ENCODE peak calls at places on chromosomes 12 and 14, in eight cellular contexts. One of them, this sample, is unnamed.

GRCh38 chr14:91177797-91178147 is 63.9 kb downstream of the DGLUCY start:
- DNase-seq in SK-N-SH: no peak
- DNase-seq in H1: no peak
- DNase-seq in transverse colon: no peak
- DNase-seq in vagina: no peak
- DNase-seq in GM12891: no peak
- DNase-seq in breast epithelium: no peak
- DNase-seq in sigmoid colon: no peak
- DNase-seq in this sample: no peak

GRCh38 chr14:54976316-54976715 is 50.6 kb downstream of the WDHD1 start:
- DNase-seq in H1: no peak
- DNase-seq in vagina: no peak
- DNase-seq in transverse colon: no peak
- DNase-seq in breast epithelium: no peak
- DNase-seq in GM12891: no peak
- DNase-seq in SK-N-SH: no peak
- DNase-seq in sigmoid colon: no peak
- DNase-seq in this sample: no peak

GRCh38 chr12:69932154-69932553 is 107.1 kb downstream of the MYRFL start:
- DNase-seq in GM12891: no peak
- DNase-seq in transverse colon: no peak
- DNase-seq in H1: no peak
- DNase-seq in vagina: no peak
- DNase-seq in breast epithelium: no peak
- DNase-seq in sigmoid colon: no peak
- DNase-seq in SK-N-SH: no peak
- DNase-seq in this sample: no peak

GRCh38 chr12:67433393-67434175 is 164.4 kb downstream of the CAND1 start:
- DNase-seq in breast epithelium: no peak
- DNase-seq in H1: no peak
- DNase-seq in sigmoid colon: no peak
- DNase-seq in transverse colon: no peak
- DNase-seq in vagina: no peak
- DNase-seq in SK-N-SH: no peak
- DNase-seq in GM12891: no peak
- DNase-seq in this sample: no peak

GRCh38 chr14:91456283-91456682 is 38.7 kb upstream of the CCDC88C start:
- DNase-seq in vagina: no peak
- DNase-seq in SK-N-SH: no peak
- DNase-seq in transverse colon: no peak
- DNase-seq in H1: no peak
- DNase-seq in sigmoid colon: no peak
- DNase-seq in GM12891: no peak
- DNase-seq in breast epithelium: no peak
- DNase-seq in this sample: no peak

GRCh38 chr14:96191355-96191754 is 13.3 kb upstream of the BDKRB2 start:
- DNase-seq in vagina: no peak
- DNase-seq in H1: no peak
- DNase-seq in transverse colon: no peak
- DNase-seq in GM12891: no peak
- DNase-seq in SK-N-SH: no peak
- DNase-seq in breast epithelium: no peak
- DNase-seq in sigmoid colon: no peak
- DNase-seq in this sample: no peak

GRCh38 chr12:23887055-23887835 is 62.2 kb downstream of the SOX5 start:
- DNase-seq in H1: no peak
- DNase-seq in sigmoid colon: no peak
- DNase-seq in GM12891: no peak
- DNase-seq in SK-N-SH: no peak
- DNase-seq in breast epithelium: no peak
- DNase-seq in vagina: no peak
- DNase-seq in transverse colon: no peak
- DNase-seq in this sample: no peak

GRCh38 chr14:37027188-37027824 is 145.1 kb downstream of the SLC25A21 start:
- DNase-seq in vagina: no peak
- DNase-seq in transverse colon: no peak
- DNase-seq in breast epithelium: no peak
- DNase-seq in sigmoid colon: no peak
- DNase-seq in SK-N-SH: no peak
- DNase-seq in H1: no peak
- DNase-seq in GM12891: no peak
- DNase-seq in this sample: no peak

GRCh38 chr12:58922849-58923248 is 2.5 kb upstream of the LRIG3 start:
- DNase-seq in sigmoid colon: no peak
- DNase-seq in breast epithelium: no peak
- DNase-seq in H1: no peak
- DNase-seq in SK-N-SH: no peak
- DNase-seq in GM12891: no peak
- DNase-seq in vagina: no peak
- DNase-seq in transverse colon: no peak
- DNase-seq in this sample: no peak

GRCh38 chr14:54637829-54638446 is 71.0 kb downstream of the SAMD4A start:
- DNase-seq in SK-N-SH: no peak
- DNase-seq in GM12891: no peak
- DNase-seq in transverse colon: no peak
- DNase-seq in sigmoid colon: no peak
- DNase-seq in vagina: no peak
- DNase-seq in breast epithelium: no peak
- DNase-seq in H1: peak
- DNase-seq in this sample: no peak

GRCh38 chr14:99175331-99176155 is 96.5 kb downstream of the BCL11B start:
- DNase-seq in SK-N-SH: no peak
- DNase-seq in breast epithelium: no peak
- DNase-seq in vagina: peak
- DNase-seq in sigmoid colon: peak
- DNase-seq in transverse colon: no peak
- DNase-seq in H1: peak
- DNase-seq in GM12891: no peak
- DNase-seq in this sample: peak

GRCh38 chr14:88895116-88895515 is 70.7 kb downstream of the TTC8 start:
- DNase-seq in breast epithelium: peak
- DNase-seq in GM12891: no peak
- DNase-seq in vagina: no peak
- DNase-seq in SK-N-SH: no peak
- DNase-seq in H1: no peak
- DNase-seq in sigmoid colon: no peak
- DNase-seq in transverse colon: no peak
- DNase-seq in this sample: no peak

GRCh38 chr14:94961761-94962575 is 192.1 kb upstream of the GSC start:
- DNase-seq in H1: no peak
- DNase-seq in GM12891: no peak
- DNase-seq in transverse colon: no peak
- DNase-seq in vagina: peak
- DNase-seq in SK-N-SH: no peak
- DNase-seq in breast epithelium: no peak
- DNase-seq in sigmoid colon: no peak
- DNase-seq in this sample: no peak

GRCh38 chr14:104343690-104344640 is 205.6 kb downstream of the KIF26A start:
- DNase-seq in vagina: no peak
- DNase-seq in SK-N-SH: peak
- DNase-seq in H1: peak
- DNase-seq in transverse colon: no peak
- DNase-seq in GM12891: no peak
- DNase-seq in sigmoid colon: peak
- DNase-seq in breast epithelium: no peak
- DNase-seq in this sample: peak

GRCh38 chr14:104342435-104343293 is 204.3 kb downstream of the KIF26A start:
- DNase-seq in H1: peak
- DNase-seq in SK-N-SH: no peak
- DNase-seq in breast epithelium: no peak
- DNase-seq in vagina: no peak
- DNase-seq in transverse colon: no peak
- DNase-seq in GM12891: no peak
- DNase-seq in sigmoid colon: peak
- DNase-seq in this sample: peak

GRCh38 chr14:104339829-104340228 is 201.4 kb downstream of the KIF26A start:
- DNase-seq in GM12891: no peak
- DNase-seq in transverse colon: no peak
- DNase-seq in breast epithelium: no peak
- DNase-seq in sigmoid colon: no peak
- DNase-seq in H1: no peak
- DNase-seq in SK-N-SH: no peak
- DNase-seq in vagina: no peak
- DNase-seq in this sample: no peak

GRCh38 chr14:104343294-104343625 is 204.9 kb downstream of the KIF26A start:
- DNase-seq in SK-N-SH: no peak
- DNase-seq in breast epithelium: no peak
- DNase-seq in sigmoid colon: peak
- DNase-seq in vagina: no peak
- DNase-seq in H1: no peak
- DNase-seq in GM12891: no peak
- DNase-seq in transverse colon: no peak
- DNase-seq in this sample: no peak

GRCh38 chr14:104341532-104342434 is 203.4 kb downstream of the KIF26A start:
- DNase-seq in transverse colon: peak
- DNase-seq in GM12891: no peak
- DNase-seq in vagina: no peak
- DNase-seq in SK-N-SH: peak
- DNase-seq in breast epithelium: no peak
- DNase-seq in H1: peak
- DNase-seq in sigmoid colon: peak
- DNase-seq in this sample: peak
- TF ChIP-seq POLR2AphosphoS5 in transverse colon: no peak
- TF ChIP-seq POLR2AphosphoS5 in GM12891: no peak
- TF ChIP-seq POLR2AphosphoS5 in vagina: no peak
- TF ChIP-seq POLR2AphosphoS5 in SK-N-SH: no peak
- TF ChIP-seq POLR2AphosphoS5 in breast epithelium: no peak
- TF ChIP-seq POLR2AphosphoS5 in H1: no peak
- TF ChIP-seq POLR2AphosphoS5 in sigmoid colon: no peak
- TF ChIP-seq POLR2AphosphoS5 in this sample: no peak

DNA sequence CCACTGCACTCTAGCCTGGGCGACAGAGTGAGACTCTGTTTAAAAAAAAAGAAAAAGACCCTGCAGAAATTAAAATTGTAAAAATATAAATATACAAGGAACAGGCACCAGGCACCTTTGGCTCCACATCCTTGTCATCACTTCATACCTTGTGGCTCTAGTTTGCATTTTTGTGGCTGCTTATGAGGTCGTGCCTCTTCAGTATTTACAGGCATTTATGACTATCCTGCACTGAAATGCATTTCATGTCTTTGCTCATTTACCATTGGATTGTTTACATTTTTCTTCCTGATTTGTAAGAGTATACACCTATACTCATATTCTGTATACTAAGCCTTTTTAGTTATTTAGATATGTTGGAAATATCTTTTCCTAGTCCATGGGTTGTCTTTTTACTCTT is 20.1 kb downstream of the BICD1 start:
- DNase-seq in H1: no peak
- DNase-seq in SK-N-SH: no peak
- DNase-seq in transverse colon: no peak
- DNase-seq in sigmoid colon: no peak
- DNase-seq in GM12891: no peak
- DNase-seq in vagina: no peak
- DNase-seq in breast epithelium: no peak
- DNase-seq in this sample: no peak
- TF ChIP-seq POLR2AphosphoS5 in H1: no peak
- TF ChIP-seq POLR2AphosphoS5 in SK-N-SH: no peak
- TF ChIP-seq POLR2AphosphoS5 in transverse colon: no peak
- TF ChIP-seq POLR2AphosphoS5 in sigmoid colon: no peak
- TF ChIP-seq POLR2AphosphoS5 in GM12891: no peak
- TF ChIP-seq POLR2AphosphoS5 in vagina: no peak
- TF ChIP-seq POLR2AphosphoS5 in breast epithelium: no peak
- TF ChIP-seq POLR2AphosphoS5 in this sample: no peak

GRCh38 chr12:11863478-11863906 is 207.2 kb upstream of the BCL2L14 start:
- DNase-seq in vagina: no peak
- DNase-seq in sigmoid colon: peak
- DNase-seq in transverse colon: no peak
- DNase-seq in SK-N-SH: peak
- DNase-seq in H1: no peak
- DNase-seq in GM12891: no peak
- DNase-seq in breast epithelium: no peak
- DNase-seq in this sample: peak

GRCh38 chr12:11860026-11860425 is 210.6 kb downstream of the ETV6 start:
- DNase-seq in GM12891: no peak
- DNase-seq in H1: no peak
- DNase-seq in SK-N-SH: no peak
- DNase-seq in transverse colon: no peak
- DNase-seq in sigmoid colon: no peak
- DNase-seq in breast epithelium: no peak
- DNase-seq in vagina: no peak
- DNase-seq in this sample: no peak

GRCh38 chr12:11861864-11862600 is 208.7 kb upstream of the BCL2L14 start:
- DNase-seq in SK-N-SH: no peak
- DNase-seq in breast epithelium: no peak
- DNase-seq in GM12891: no peak
- DNase-seq in H1: no peak
- DNase-seq in vagina: no peak
- DNase-seq in sigmoid colon: no peak
- DNase-seq in transverse colon: no peak
- DNase-seq in this sample: no peak

GRCh38 chr12:11862794-11863193 is 207.9 kb upstream of the BCL2L14 start:
- DNase-seq in sigmoid colon: no peak
- DNase-seq in vagina: no peak
- DNase-seq in SK-N-SH: no peak
- DNase-seq in transverse colon: no peak
- DNase-seq in H1: no peak
- DNase-seq in breast epithelium: no peak
- DNase-seq in GM12891: no peak
- DNase-seq in this sample: no peak

GRCh38 chr12:11861155-11861863 is 209.4 kb upstream of the BCL2L14 start:
- DNase-seq in transverse colon: no peak
- DNase-seq in H1: no peak
- DNase-seq in sigmoid colon: no peak
- DNase-seq in SK-N-SH: peak
- DNase-seq in breast epithelium: no peak
- DNase-seq in vagina: no peak
- DNase-seq in GM12891: no peak
- DNase-seq in this sample: no peak
- TF ChIP-seq POLR2AphosphoS5 in transverse colon: no peak
- TF ChIP-seq POLR2AphosphoS5 in H1: no peak
- TF ChIP-seq POLR2AphosphoS5 in sigmoid colon: no peak
- TF ChIP-seq POLR2AphosphoS5 in SK-N-SH: no peak
- TF ChIP-seq POLR2AphosphoS5 in breast epithelium: no peak
- TF ChIP-seq POLR2AphosphoS5 in vagina: no peak
- TF ChIP-seq POLR2AphosphoS5 in GM12891: no peak
- TF ChIP-seq POLR2AphosphoS5 in this sample: no peak

DNA sequence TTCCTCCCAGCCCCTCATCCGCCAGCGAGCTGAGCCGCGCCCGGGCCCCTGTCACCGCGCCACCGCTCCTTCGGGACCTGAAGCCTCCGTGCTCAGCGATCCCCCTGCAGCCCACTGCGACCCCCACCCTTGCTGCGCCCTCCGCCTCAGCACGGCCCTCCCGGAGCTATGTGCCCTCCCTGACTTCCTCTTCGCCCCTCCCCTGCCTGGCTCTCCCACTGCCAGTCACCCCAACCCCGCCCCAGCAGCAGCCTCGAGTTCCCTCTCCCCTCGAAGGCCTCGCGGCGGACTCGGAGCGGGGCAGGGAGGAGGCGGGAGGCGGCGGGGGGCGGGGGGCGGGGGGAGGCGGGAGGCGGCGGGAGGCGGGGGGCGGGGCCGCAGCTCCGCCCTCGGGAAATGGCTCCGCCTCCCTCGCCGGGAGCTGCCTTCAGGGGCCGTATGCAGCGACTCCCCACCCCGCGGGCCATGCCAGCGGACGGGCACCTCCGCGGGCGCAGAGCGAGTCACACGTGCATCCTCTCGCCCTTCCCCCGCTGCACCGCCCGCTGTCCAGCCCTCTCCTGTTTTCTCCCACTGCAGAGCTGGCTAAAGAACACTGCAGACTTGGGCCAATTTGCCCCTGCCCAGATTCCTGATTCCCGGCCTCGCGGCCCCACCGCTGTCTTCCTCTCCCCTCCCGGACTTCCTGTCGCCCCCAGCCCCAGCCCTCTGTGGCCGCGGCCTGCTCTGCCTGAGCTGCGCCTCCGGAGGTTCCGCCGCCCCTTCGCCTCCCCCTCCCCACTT is 29.1 kb upstream of the ADIPOR2 start:
- DNase-seq in transverse colon: peak
- DNase-seq in SK-N-SH: peak
- DNase-seq in H1: peak
- DNase-seq in GM12891: peak
- DNase-seq in vagina: no peak
- DNase-seq in sigmoid colon: peak
- DNase-seq in breast epithelium: peak
- DNase-seq in this sample: peak
- TF ChIP-seq POLR2AphosphoS5 in transverse colon: peak
- TF ChIP-seq POLR2AphosphoS5 in SK-N-SH: peak
- TF ChIP-seq POLR2AphosphoS5 in H1: no peak
- TF ChIP-seq POLR2AphosphoS5 in GM12891: no peak
- TF ChIP-seq POLR2AphosphoS5 in vagina: peak
- TF ChIP-seq POLR2AphosphoS5 in sigmoid colon: peak
- TF ChIP-seq POLR2AphosphoS5 in breast epithelium: peak
- TF ChIP-seq POLR2AphosphoS5 in this sample: peak